ENCODE peak calls at places on chromosomes 16 and 17, in nine cellular contexts. S is stomach, X is heart left ventricle, G is IMR-90, T is breast epithelium, V is suprapubic skin, N is A549, W is Peyer's patch, U is esophagus squamous epithelium. K is an unnamed sample. For H3K4me1, the result is how much of the 10 kb centered on the place peaks cover.

GRCh38 chr17:17552351-17553216 is 38.9 kb downstream of the PEMT start:
- DNase-seq in S (no peak), X (peak), G (no peak), T (no peak), V (no peak), N (no peak), W (no peak), U (no peak), K (no peak)

GRCh38 chr16:58124601-58124915 is 4.6 kb downstream of the CFAP20 start:
- DNase-seq in S (no peak), X (no peak), G (peak), T (no peak), V (no peak), N (no peak), W (no peak), U (no peak), K (peak)

GRCh38 chr17:63376949-63377348 is 69.2 kb downstream of the CYB561 start:
- DNase-seq in S (no peak), X (no peak), G (no peak), T (no peak), V (no peak), N (no peak), W (no peak), U (no peak), K (no peak)

GRCh38 chr17:2892305-2892971 is 96.2 kb downstream of the RAP1GAP2 start:
- DNase-seq in S (peak), X (no peak), G (peak), T (peak), V (no peak), N (peak), W (no peak), U (no peak), K (peak)

GRCh38 chr17:77832180-77832560 is 126.3 kb upstream of the TNRC6C start:
- DNase-seq in S (no peak), X (no peak), G (no peak), T (no peak), V (peak), N (no peak), W (peak), U (no peak), K (no peak)

GRCh38 chr17:50764860-50765259 is 2.5 kb downstream of the ANKRD40CL start:
- DNase-seq in S (no peak), X (no peak), G (no peak), T (no peak), V (no peak), N (no peak), W (no peak), U (no peak), K (no peak)

GRCh38 chr16:15777533-15778203 is 79.2 kb downstream of the MYH11 start:
- DNase-seq in S (no peak), X (no peak), G (peak), T (no peak), V (no peak), N (peak), W (no peak), U (no peak), K (no peak)

GRCh38 chr16:10749680-10750035 is 6.0 kb downstream of the NUBP1 start:
- DNase-seq in S (no peak), X (peak), G (peak), T (no peak), V (no peak), N (no peak), W (no peak), U (no peak), K (no peak)

GRCh38 chr16:51922476-51922875 is 624.5 kb downstream of the TOX3 start:
- DNase-seq in S (no peak), X (no peak), G (no peak), T (no peak), V (no peak), N (no peak), W (no peak), U (no peak), K (no peak)

GRCh38 chr17:27514595-27515413 is 58.6 kb downstream of the KSR1 start:
- DNase-seq in S (no peak), X (no peak), G (no peak), T (no peak), V (no peak), N (no peak), W (no peak), U (no peak), K (no peak)

GRCh38 chr16:74224828-74225227 is 71.8 kb upstream of the PSMD7 start:
- DNase-seq in S (no peak), X (no peak), G (peak), T (no peak), V (no peak), N (no peak), W (no peak), U (no peak), K (no peak)

GRCh38 chr16:89646270-89646669 is 11.2 kb downstream of the CHMP1A start:
- DNase-seq in S (no peak), X (no peak), G (no peak), T (no peak), V (no peak), N (no peak), W (no peak), U (no peak), K (no peak)

GRCh38 chr17:49862781-49863331 is 15.0 kb upstream of the TAC4 start:
- DNase-seq in S (no peak), X (peak), G (no peak), T (no peak), V (no peak), N (no peak), W (no peak), U (no peak), K (no peak)

GRCh38 chr16:10663744-10664143 is 31.0 kb downstream of the TEKT5 start:
- DNase-seq in S (no peak), X (no peak), G (no peak), T (no peak), V (no peak), N (no peak), W (no peak), U (no peak), K (no peak)

GRCh38 chr17:83128306-83129240 is 49.2 kb downstream of the METRNL start:
- DNase-seq in S (no peak), X (no peak), G (no peak), T (no peak), V (peak), N (no peak), W (peak), U (no peak), K (no peak)

GRCh38 chr17:27807567-27808470 is 7.5 kb upstream of the NOS2 start:
- DNase-seq in S (peak), X (peak), G (no peak), T (no peak), V (peak), N (no peak), W (no peak), U (no peak), K (peak)

GRCh38 chr17:41943492-41943891 is 13.1 kb downstream of the ODAD4 start:
- DNase-seq in S (no peak), X (no peak), G (no peak), T (no peak), V (no peak), N (no peak), W (no peak), U (no peak), K (no peak)

GRCh38 chr16:88340755-88341150 is 42.0 kb upstream of the ZNF469 start:
- DNase-seq in S (no peak), X (no peak), G (no peak), T (no peak), V (no peak), N (no peak), W (no peak), U (no peak), K (no peak)

GRCh38 chr16:70402916-70403659 is 35.8 kb downstream of the ST3GAL2 start:
- DNase-seq in S (no peak), X (no peak), G (peak), T (no peak), V (no peak), N (no peak), W (no peak), U (no peak), K (no peak)

GRCh38 chr16:72991211-72991610 is 56.7 kb downstream of the ZFHX3 start:
- DNase-seq in S (no peak), X (no peak), G (no peak), T (no peak), V (peak), N (no peak), W (no peak), U (no peak), K (no peak)

GRCh38 chr17:16593356-16594102 is 24.5 kb upstream of the ZNF287 start:
- DNase-seq in S (no peak), X (no peak), G (peak), T (no peak), V (no peak), N (no peak), W (no peak), U (no peak), K (no peak)

GRCh38 chr16:67552476-67552875 is 9.8 kb upstream of the CTCF start:
- DNase-seq in S (no peak), X (peak), G (no peak), T (no peak), V (no peak), N (no peak), W (no peak), U (no peak), K (peak)

GRCh38 chr17:78247304-78247703 is 15.9 kb downstream of the TMEM235 start:
- DNase-seq in S (no peak), X (no peak), G (no peak), T (no peak), V (no peak), N (no peak), W (no peak), U (no peak), K (no peak)

GRCh38 chr16:55418586-55418985 is 60.4 kb upstream of the MMP2 start:
- DNase-seq in S (no peak), X (no peak), G (peak), T (no peak), V (no peak), N (no peak), W (no peak), U (no peak), K (no peak)

GRCh38 chr17:42783062-42783777 is 2.8 kb downstream of the WNK4 start:
- DNase-seq in S (no peak), X (no peak), G (peak), T (no peak), V (no peak), N (peak), W (no peak), U (no peak), K (no peak)

DNA sequence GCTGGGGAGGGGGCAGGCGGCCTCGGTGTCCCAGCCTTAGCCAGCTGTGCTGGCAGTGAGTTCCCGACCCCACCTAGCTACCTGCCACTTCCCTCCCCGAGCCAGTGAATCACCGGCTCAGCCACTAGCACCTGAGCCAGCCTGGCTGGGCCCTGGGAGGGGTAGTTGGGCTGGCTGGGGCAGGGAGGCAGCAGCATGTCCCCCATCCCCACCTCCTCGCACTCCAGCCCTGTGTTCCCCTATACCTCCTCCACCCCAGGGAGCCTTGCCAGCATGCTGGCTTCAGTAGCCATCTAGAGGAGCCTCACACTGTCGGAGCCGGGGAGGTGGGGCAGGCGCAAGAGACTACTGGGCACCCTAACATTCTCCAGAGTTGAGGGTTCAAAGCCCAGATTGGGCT is 2.8 kb downstream of the EVPL start:
- DNase-seq in S (no peak), X (no peak), G (no peak), T (no peak), V (no peak), N (no peak), W (no peak), U (no peak), K (no peak)
- H3K4me1 ChIP-seq in S (under half), X (under half), G (under half), T (under half), V (under half), N (under half), W (under half), U (under half), K (under half)

DNA sequence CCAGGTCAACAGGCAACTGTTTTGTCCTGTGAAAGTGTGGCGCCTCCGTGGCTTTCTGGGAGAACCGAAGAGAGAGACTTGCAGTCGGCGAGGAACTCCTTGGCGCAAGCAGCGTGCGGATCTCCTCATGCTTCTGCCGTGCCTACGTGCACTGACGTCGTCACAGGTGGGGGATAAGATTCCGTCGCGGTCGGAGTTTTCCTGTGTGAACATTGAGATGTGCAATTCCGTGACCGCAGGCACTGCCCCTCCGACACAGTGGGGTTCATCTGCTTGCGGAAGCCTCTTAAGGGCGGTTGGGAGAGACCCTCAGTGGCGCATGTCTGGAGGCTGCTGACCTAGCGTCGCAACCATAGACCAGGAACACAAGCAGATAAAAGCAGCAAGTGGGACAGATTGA is 212.3 kb upstream of the CHMP6 start:
- DNase-seq in S (no peak), X (no peak), G (no peak), T (no peak), V (no peak), N (no peak), W (no peak), U (no peak), K (no peak)
- TF ChIP-seq POLR2A in S (no peak), X (no peak), G (no peak), T (no peak), V (no peak), N (no peak), W (no peak), U (no peak), K (no peak)

GRCh38 chr16:28163699-28164584 is 47.8 kb downstream of the XPO6 start:
- DNase-seq in S (no peak), X (no peak), G (peak), T (no peak), V (no peak), N (no peak), W (no peak), U (no peak), K (no peak)
- H3K4me1 ChIP-seq in S (under half), X (under half), G (under half), T (under half), V (under half), N (under half), W (under half), U (under half), K (under half)

DNA sequence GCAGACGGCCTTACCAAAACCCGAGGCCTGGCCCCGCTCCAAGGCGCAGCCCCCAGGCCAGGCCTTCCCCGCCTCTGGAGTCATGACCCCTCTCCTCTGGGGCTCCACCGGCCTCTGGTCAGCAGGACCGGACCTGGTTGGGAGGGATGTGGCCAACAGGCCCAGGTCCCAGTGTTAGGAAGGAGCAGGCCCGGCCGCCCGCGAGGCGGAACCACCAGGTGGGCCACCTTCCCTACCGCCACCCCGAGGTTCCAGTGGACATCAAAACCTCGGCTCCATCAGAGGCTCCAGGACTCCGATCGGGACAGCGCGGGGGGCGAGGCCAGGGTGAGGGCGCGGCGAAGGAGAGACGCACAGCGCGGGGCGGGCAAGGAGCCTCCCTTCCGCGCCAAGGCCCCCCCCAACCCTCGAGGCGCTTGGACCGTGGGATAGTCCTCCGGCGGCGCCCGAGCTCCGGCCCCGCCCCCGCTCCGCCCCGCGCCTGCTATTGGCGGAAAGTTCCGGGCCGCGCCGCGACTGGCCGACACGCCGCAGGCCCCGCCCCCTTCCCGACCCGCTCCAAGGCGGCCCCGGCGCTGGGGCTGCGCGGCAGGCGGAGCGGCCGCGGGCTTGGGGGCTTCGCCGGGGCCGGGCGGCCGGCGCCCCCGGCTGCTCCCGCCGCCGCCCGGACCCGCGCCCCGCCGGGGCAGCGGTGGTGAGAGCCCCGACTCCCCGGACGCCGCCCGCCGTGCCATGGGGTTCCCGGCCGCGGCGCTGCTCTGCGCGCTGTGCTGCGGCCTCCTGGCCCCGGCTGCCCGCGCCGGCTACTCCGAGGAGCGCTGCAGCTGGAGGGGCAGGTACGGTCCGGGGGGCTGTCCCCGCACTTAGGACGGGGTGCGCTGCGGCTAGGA is at the start of gene METRN:
- DNase-seq in S (peak), X (peak), G (peak), T (peak), V (peak), N (peak), W (peak), U (no peak), K (peak)
- TF ChIP-seq POLR2A in S (no peak), X (no peak), G (no peak), T (no peak), V (no peak), N (peak), W (no peak), U (peak), K (no peak)

K was measured in adrenal gland.